ENCODE peak calls at places on chromosomes 12 and 14, in four cellular contexts. One of them, this sample, is unnamed.
A peak's percentile ranks its signal among the peaks of the same experiment; 100 is the strongest.

GRCh38 chr12:31959051-31959700 is at the start of gene RESF1:
- DNase-seq in H9: peak; percentile 97
- DNase-seq in mesendoderm: peak; percentile 99
- DNase-seq in H1: peak; percentile 80
- DNase-seq in this sample: peak; percentile 76

GRCh38 chr12:3284411-3284810 is 206.6 kb upstream of the PRMT8 start:
- DNase-seq in H9: no peak
- DNase-seq in mesendoderm: no peak
- DNase-seq in H1: no peak
- DNase-seq in this sample: no peak

GRCh38 chr12:100077367-100077766 is 65.3 kb downstream of the BLTP3B start:
- DNase-seq in H9: no peak
- DNase-seq in mesendoderm: no peak
- DNase-seq in H1: no peak
- DNase-seq in this sample: no peak

GRCh38 chr14:103380719-103381377 is 4.4 kb upstream of the MARK3 start:
- DNase-seq in H9: no peak
- DNase-seq in mesendoderm: no peak
- DNase-seq in H1: no peak
- DNase-seq in this sample: no peak

GRCh38 chr12:54166543-54167499 is 22.0 kb downstream of the SMUG1 start:
- DNase-seq in H9: no peak
- DNase-seq in mesendoderm: no peak
- DNase-seq in H1: no peak
- DNase-seq in this sample: no peak

GRCh38 chr12:43277630-43278267 is 274.3 kb downstream of the ADAMTS20 start:
- DNase-seq in H9: no peak
- DNase-seq in mesendoderm: peak; percentile 42
- DNase-seq in H1: no peak
- DNase-seq in this sample: peak; percentile 84

GRCh38 chr12:29572938-29573337 is 75.5 kb upstream of the OVCH1 start:
- DNase-seq in H9: no peak
- DNase-seq in mesendoderm: no peak
- DNase-seq in H1: no peak
- DNase-seq in this sample: no peak

GRCh38 chr12:86660488-86661171 is 404.4 kb upstream of the MGAT4C start:
- DNase-seq in H9: no peak
- DNase-seq in mesendoderm: peak; percentile 23
- DNase-seq in H1: no peak
- DNase-seq in this sample: peak; percentile 55

GRCh38 chr14:64784006-64784405 is 79.8 kb downstream of the PLEKHG3 start:
- DNase-seq in H9: no peak
- DNase-seq in mesendoderm: no peak
- DNase-seq in H1: no peak
- DNase-seq in this sample: no peak

GRCh38 chr12:113273053-113273725 is 51.9 kb downstream of the TPCN1 start:
- DNase-seq in H9: no peak
- DNase-seq in mesendoderm: peak; percentile 42
- DNase-seq in H1: no peak
- DNase-seq in this sample: peak; percentile 36

GRCh38 chr14:70714055-70714550 is 72.4 kb downstream of the TTC9 start:
- DNase-seq in H9: no peak
- DNase-seq in mesendoderm: peak; percentile 75
- DNase-seq in H1: no peak
- DNase-seq in this sample: peak; percentile 63

GRCh38 chr14:89304972-89305703 is 111.9 kb downstream of the FOXN3 start:
- DNase-seq in H9: no peak
- DNase-seq in mesendoderm: peak; percentile 58
- DNase-seq in H1: no peak
- DNase-seq in this sample: peak; percentile 78

GRCh38 chr14:106848330-106849121 is 1322.1 kb downstream of the TMEM121 start:
- DNase-seq in H9: no peak
- DNase-seq in mesendoderm: no peak
- DNase-seq in H1: no peak
- DNase-seq in this sample: no peak

GRCh38 chr14:69703047-69704046 is 63.6 kb upstream of the SRSF5 start:
- DNase-seq in H9: no peak
- DNase-seq in mesendoderm: no peak
- DNase-seq in H1: no peak
- DNase-seq in this sample: no peak

GRCh38 chr12:49288922-49289555 is 5.9 kb upstream of the PRPH start:
- DNase-seq in H9: no peak
- DNase-seq in mesendoderm: no peak
- DNase-seq in H1: no peak
- DNase-seq in this sample: no peak

GRCh38 chr12:2417761-2418160 is 365.0 kb downstream of the CACNA1C start:
- DNase-seq in H9: peak; percentile 93
- DNase-seq in mesendoderm: no peak
- DNase-seq in H1: peak; percentile 13
- DNase-seq in this sample: no peak

GRCh38 chr14:54200726-54201125 is 196.1 kb upstream of the CDKN3 start:
- DNase-seq in H9: no peak
- DNase-seq in mesendoderm: no peak
- DNase-seq in H1: no peak
- DNase-seq in this sample: peak; percentile 78

GRCh38 chr12:49777800-49778748 is 36.7 kb downstream of the TMBIM6 start:
- DNase-seq in H9: peak; percentile 93
- DNase-seq in mesendoderm: peak; percentile 78
- DNase-seq in H1: peak; percentile 72
- DNase-seq in this sample: peak; percentile 16

GRCh38 chr14:50875359-50876090 is 3.7 kb downstream of the ABHD12B start:
- DNase-seq in H9: no peak
- DNase-seq in mesendoderm: no peak
- DNase-seq in H1: no peak
- DNase-seq in this sample: peak; percentile 54

GRCh38 chr14:99004112-99004511 is 267.9 kb downstream of the BCL11B start:
- DNase-seq in H9: no peak
- DNase-seq in mesendoderm: no peak
- DNase-seq in H1: no peak
- DNase-seq in this sample: no peak

GRCh38 chr14:24982472-24983155 is 67.3 kb downstream of the STXBP6 start:
- DNase-seq in H9: no peak
- DNase-seq in mesendoderm: no peak
- DNase-seq in H1: no peak
- DNase-seq in this sample: peak; percentile 97

GRCh38 chr12:59086124-59086523 is 165.8 kb upstream of the LRIG3 start:
- DNase-seq in H9: no peak
- DNase-seq in mesendoderm: peak; percentile 16
- DNase-seq in H1: no peak
- DNase-seq in this sample: no peak

GRCh38 chr14:105853089-105853906 is 326.9 kb downstream of the TMEM121 start:
- DNase-seq in H9: peak; percentile 12
- DNase-seq in mesendoderm: no peak
- DNase-seq in H1: no peak
- DNase-seq in this sample: no peak

GRCh38 chr12:94686834-94687628 is 36.7 kb upstream of the TMCC3 start:
- DNase-seq in H9: no peak
- DNase-seq in mesendoderm: no peak
- DNase-seq in H1: no peak
- DNase-seq in this sample: no peak
- H3K56ac ChIP-seq in H9: no peak overlapping the region
- H3K56ac ChIP-seq in mesendoderm: no peak overlapping the region
- H3K56ac ChIP-seq in H1: no peak overlapping the region
- H3K56ac ChIP-seq in this sample: no peak overlapping the region

DNA sequence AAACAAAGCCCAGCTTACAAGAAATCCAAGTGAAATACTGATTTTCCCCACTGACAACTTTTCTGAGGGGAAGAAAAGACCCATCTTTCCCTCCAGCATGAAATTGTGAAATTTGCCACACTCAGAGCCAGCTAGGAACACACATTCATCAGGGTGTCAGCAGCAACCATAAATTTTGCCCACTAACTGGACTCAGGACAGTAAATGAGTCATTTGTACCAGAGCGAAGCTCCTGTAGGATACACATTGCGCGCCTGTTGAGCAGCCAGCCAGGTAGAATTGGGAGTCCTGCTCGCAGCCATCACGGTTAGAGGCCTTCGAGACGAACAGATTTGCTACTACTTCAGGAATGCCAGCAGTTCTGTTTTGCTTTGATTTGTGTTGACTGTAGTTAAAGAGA is 117.7 kb downstream of the KICS2 start:
- DNase-seq in H9: no peak
- DNase-seq in mesendoderm: no peak
- DNase-seq in H1: no peak
- DNase-seq in this sample: no peak
- H3K56ac ChIP-seq in H9: no peak overlapping the region
- H3K56ac ChIP-seq in mesendoderm: no peak overlapping the region
- H3K56ac ChIP-seq in H1: no peak overlapping the region
- H3K56ac ChIP-seq in this sample: no peak overlapping the region

GRCh38 chr12:94267530-94267877 is 119.1 kb downstream of the PLXNC1 start:
- DNase-seq in H9: no peak
- DNase-seq in mesendoderm: no peak
- DNase-seq in H1: no peak
- DNase-seq in this sample: no peak
- H3K56ac ChIP-seq in H9: no peak overlapping the region
- H3K56ac ChIP-seq in mesendoderm: no peak overlapping the region
- H3K56ac ChIP-seq in H1: no peak overlapping the region
- H3K56ac ChIP-seq in this sample: no peak overlapping the region

DNA sequence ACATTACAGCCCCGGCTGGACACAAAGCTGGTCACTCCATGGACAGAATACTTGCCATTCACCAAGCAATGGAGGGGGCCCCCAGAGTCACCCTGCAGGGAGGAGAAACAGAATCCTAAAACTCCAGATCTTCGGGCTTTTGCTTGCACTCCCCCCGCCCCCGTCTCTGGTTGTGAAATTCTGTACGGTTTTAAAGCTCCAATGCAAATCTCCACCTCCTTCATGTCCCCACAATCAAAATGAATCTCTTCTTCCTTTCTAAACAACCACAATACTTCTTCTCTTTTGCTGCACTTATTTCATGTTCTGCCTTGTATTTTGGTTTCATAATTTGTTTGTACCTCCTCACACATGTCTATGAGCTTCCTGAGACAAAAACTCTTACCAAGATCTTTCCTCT is 5.8 kb upstream of the BIN2 start:
- DNase-seq in H9: no peak
- DNase-seq in mesendoderm: no peak
- DNase-seq in H1: no peak
- DNase-seq in this sample: no peak
- H3K56ac ChIP-seq in H9: no peak overlapping the region
- H3K56ac ChIP-seq in mesendoderm: no peak overlapping the region
- H3K56ac ChIP-seq in H1: no peak overlapping the region
- H3K56ac ChIP-seq in this sample: no peak overlapping the region

GRCh38 chr14:76525106-76525825 is 149.3 kb downstream of the ESRRB start:
- DNase-seq in H9: no peak
- DNase-seq in mesendoderm: no peak
- DNase-seq in H1: no peak
- DNase-seq in this sample: no peak

GRCh38 chr14:76531821-76532318 is 155.9 kb downstream of the ESRRB start:
- DNase-seq in H9: no peak
- DNase-seq in mesendoderm: no peak
- DNase-seq in H1: no peak
- DNase-seq in this sample: no peak

GRCh38 chr14:76531085-76531484 is 155.1 kb downstream of the ESRRB start:
- DNase-seq in H9: no peak
- DNase-seq in mesendoderm: no peak
- DNase-seq in H1: no peak
- DNase-seq in this sample: no peak
- H3K56ac ChIP-seq in H9: no peak overlapping the region
- H3K56ac ChIP-seq in mesendoderm: no peak overlapping the region
- H3K56ac ChIP-seq in H1: no peak overlapping the region
- H3K56ac ChIP-seq in this sample: no peak overlapping the region

GRCh38 chr12:93653079-93653478 is 24.1 kb upstream of the CRADD start:
- DNase-seq in H9: no peak
- DNase-seq in mesendoderm: no peak
- DNase-seq in H1: no peak
- DNase-seq in this sample: no peak

GRCh38 chr12:93657076-93657475 is 20.1 kb upstream of the CRADD start:
- DNase-seq in H9: no peak
- DNase-seq in mesendoderm: no peak
- DNase-seq in H1: no peak
- DNase-seq in this sample: peak; percentile 22

GRCh38 chr12:93650626-93651025 is 26.5 kb upstream of the CRADD start:
- DNase-seq in H9: no peak
- DNase-seq in mesendoderm: no peak
- DNase-seq in H1: no peak
- DNase-seq in this sample: no peak

DNA sequence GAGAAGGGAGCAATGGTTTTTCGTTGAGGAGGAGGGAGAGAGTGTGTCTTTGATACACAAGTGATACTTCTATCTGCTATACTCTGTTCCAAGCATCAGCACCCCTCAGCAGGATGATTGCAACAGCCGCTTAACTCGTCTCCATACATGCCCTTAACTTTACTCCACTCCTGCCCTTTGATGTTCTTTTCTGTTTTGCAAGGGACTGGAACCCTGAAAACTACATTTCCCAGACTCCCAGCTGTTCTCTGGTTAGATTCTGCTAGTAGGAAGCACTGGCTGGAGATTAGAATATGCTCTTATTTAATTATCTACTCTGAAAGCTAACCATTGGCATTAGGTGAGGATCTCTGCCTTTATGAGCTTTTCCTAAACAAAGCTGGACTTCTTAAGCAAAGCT is 23.5 kb upstream of the CRADD start:
- DNase-seq in H9: no peak
- DNase-seq in mesendoderm: no peak
- DNase-seq in H1: no peak
- DNase-seq in this sample: no peak
- H3K56ac ChIP-seq in H9: no peak overlapping the region
- H3K56ac ChIP-seq in mesendoderm: no peak overlapping the region
- H3K56ac ChIP-seq in H1: no peak overlapping the region
- H3K56ac ChIP-seq in this sample: no peak overlapping the region